ENCODE peak calls at places on chromosomes 5 and 9, in four cellular contexts. X is psoas muscle, V is NCI-H1105, K is NCI-H748 treated with DMSO at 0.1 percent for 48 hours. S is an unnamed sample.
A peak's percentile ranks its signal among the peaks of the same experiment; 100 is the strongest.

GRCh38 chr9:137028281-137029057 is 432 bp upstream of the ABCA2 start:
- DNase-seq in X (peak; percentile 79), V (peak; percentile 35), K (peak; percentile 29), S (peak; percentile 82)

GRCh38 chr5:14463629-14464028 is 118.0 kb upstream of the OTULINL start:
- DNase-seq in X (no peak), V (no peak), K (peak; percentile 61), S (no peak)

GRCh38 chr5:138686668-138687067 is 66.6 kb upstream of the CTNNA1 start:
- DNase-seq in X (no peak), V (no peak), K (no peak), S (no peak)

GRCh38 chr5:67265951-67266350 is 69.4 kb upstream of the CD180 start:
- DNase-seq in X (no peak), V (no peak), K (no peak), S (no peak)

GRCh38 chr9:79387091-79387490 is 184.7 kb upstream of the TLE4 start:
- DNase-seq in X (no peak), V (no peak), K (no peak), S (no peak)

GRCh38 chr5:37786416-37786815 is 53.4 kb downstream of the GDNF start:
- DNase-seq in X (no peak), V (no peak), K (no peak), S (no peak)

GRCh38 chr5:123511290-123511647 is 708 bp upstream of the CSNK1G3 start:
- DNase-seq in X (no peak), V (no peak), K (no peak), S (no peak)

GRCh38 chr5:124754206-124754927 is 7.9 kb upstream of the ZNF608 start:
- DNase-seq in X (no peak), V (peak; percentile 54), K (peak; percentile 78), S (no peak)

GRCh38 chr5:8861764-8862163 is 684.1 kb downstream of the SEMA5A start:
- DNase-seq in X (no peak), V (no peak), K (no peak), S (no peak)

GRCh38 chr5:14581333-14581890 is at the start of gene OTULINL:
- DNase-seq in X (peak; percentile 91), V (peak; percentile 88), K (peak; percentile 97), S (peak; percentile 92)

GRCh38 chr9:126517751-126518261 is 95.9 kb upstream of the LMX1B start:
- DNase-seq in X (no peak), V (no peak), K (no peak), S (no peak)

GRCh38 chr5:88979244-88979643 is 96.3 kb upstream of the MEF2C start:
- DNase-seq in X (no peak), V (no peak), K (no peak), S (no peak)

S was measured in lower lobe of right lung.